ENCODE peak calls at places on chromosomes 5 and 9, in four cellular contexts. X is uterus, P is NCI-H2171 treated with DMSO at 0.1 percent for 48 hours, A is spleen. F is an unnamed sample.

GRCh38 chr5:127386557-127386956 is 96.0 kb downstream of the MEGF10 start:
- DNase-seq in X (no peak), P (no peak), A (no peak), F (no peak)

GRCh38 chr9:86968258-86968920 is 21.1 kb upstream of the GAS1 start:
- DNase-seq in X (no peak), P (no peak), A (no peak), F (no peak)

GRCh38 chr5:171749365-171749764 is 36.3 kb upstream of the SMIM23 start:
- DNase-seq in X (no peak), P (no peak), A (no peak), F (no peak)

GRCh38 chr5:96537386-96537785 is 104.3 kb upstream of the PCSK1 start:
- DNase-seq in X (no peak), P (no peak), A (no peak), F (no peak)

GRCh38 chr5:32462618-32463017 is 18.1 kb upstream of the ZFR start:
- DNase-seq in X (no peak), P (no peak), A (no peak), F (no peak)

GRCh38 chr9:88748566-88749238 is 213.7 kb downstream of the NXNL2 start:
- DNase-seq in X (peak; percentile 70), P (no peak), A (peak; percentile 56), F (peak; percentile 80)

GRCh38 chr9:88084816-88085215 is 53.5 kb downstream of the SPATA31C2 start:
- DNase-seq in X (no peak), P (no peak), A (no peak), F (no peak)

GRCh38 chr5:1523793-1524480 is at the start of gene LPCAT1:
- DNase-seq in X (peak; percentile 80), P (peak; percentile 73), A (peak; percentile 96), F (peak; percentile 94)

GRCh38 chr9:134055981-134056461 is 11.8 kb downstream of the BRD3 start:
- DNase-seq in X (peak; percentile 75), P (no peak), A (peak; percentile 78), F (peak; percentile 94)

GRCh38 chr5:125485003-125485641 is 738.7 kb upstream of the ZNF608 start:
- DNase-seq in X (peak; percentile 51), P (no peak), A (no peak), F (no peak)

GRCh38 chr5:40385544-40385943 is 294.2 kb upstream of the PTGER4 start:
- DNase-seq in X (no peak), P (no peak), A (no peak), F (no peak)

GRCh38 chr9:137318976-137319375 is 16.9 kb upstream of the NRARP start:
- DNase-seq in X (peak; percentile 31), P (no peak), A (peak; percentile 86), F (peak; percentile 84)

GRCh38 chr9:35518212-35518917 is 28.5 kb downstream of the RUSC2 start:
- DNase-seq in X (no peak), P (no peak), A (no peak), F (no peak)

GRCh38 chr5:174482549-174482948 is 241.8 kb upstream of the MSX2 start:
- DNase-seq in X (no peak), P (no peak), A (no peak), F (no peak)

GRCh38 chr5:176736271-176736965 is 73.9 kb upstream of the UNC5A start:
- DNase-seq in X (peak; percentile 3), P (no peak), A (peak; percentile 27), F (peak; percentile 22)

GRCh38 chr5:139745121-139745799 is 50.3 kb upstream of the PSD2 start:
- DNase-seq in X (peak; percentile 57), P (peak; percentile 48), A (no peak), F (peak; percentile 95)

GRCh38 chr5:56259002-56259511 is 25.9 kb upstream of the ANKRD55 start:
- DNase-seq in X (no peak), P (no peak), A (no peak), F (no peak)

GRCh38 chr5:36521838-36522745 is 84.3 kb upstream of the SLC1A3 start:
- DNase-seq in X (no peak), P (no peak), A (no peak), F (no peak)

GRCh38 chr5:142825378-142826089 is 55.4 kb downstream of the ARHGAP26 start:
- DNase-seq in X (no peak), P (no peak), A (no peak), F (no peak)

GRCh38 chr9:85053206-85053605 is 383.7 kb downstream of the NTRK2 start:
- DNase-seq in X (no peak), P (no peak), A (no peak), F (no peak)

F was measured in kidney.